ENCODE peak calls at places on chromosomes 5 and 9, in four cellular contexts. T is A549, D is trophoblast cell, U is PC-9. V is an unnamed sample. For H3K4me1, the result is how much of the 10 kb centered on the place peaks cover.

GRCh38 chr9:133576591-133577462 is 32.4 kb downstream of the FAM163B start:
- DNase-seq in T (no peak), D (no peak), U (no peak), V (no peak)

GRCh38 chr5:85453026-85453349 is 1068.3 kb upstream of the EDIL3 start:
- DNase-seq in D (no peak), T (no peak), U (no peak), V (no peak)

GRCh38 chr9:16899611-16900010 is 29.1 kb upstream of the BNC2 start:
- DNase-seq in T (no peak), D (no peak), U (no peak), V (no peak)

GRCh38 chr9:105091004-105091640 is 153.3 kb upstream of the SLC44A1 start:
- DNase-seq in T (no peak), U (no peak), D (no peak), V (no peak)

GRCh38 chr5:60829490-60830266 is 14.4 kb downstream of the ELOVL7 start:
- DNase-seq in T (no peak), D (no peak), U (no peak), V (no peak)

GRCh38 chr9:3875371-3876132 is 349.8 kb upstream of the RFX3 start:
- DNase-seq in U (peak), D (no peak), T (peak), V (peak)

GRCh38 chr5:150625831-150626746 is 14.4 kb upstream of the SYNPO start:
- DNase-seq in T (no peak), D (no peak), U (no peak), V (no peak)

GRCh38 chr9:98502976-98503325 is 205.8 kb downstream of the GABBR2 start:
- DNase-seq in D (peak), T (peak), U (peak), V (no peak)

GRCh38 chr5:38420691-38421395 is 135.6 kb downstream of the LIFR start:
- DNase-seq in T (peak), D (peak), U (peak), V (no peak)

GRCh38 chr5:83562817-83563557 is 91.4 kb downstream of the VCAN start:
- DNase-seq in D (no peak), U (no peak), T (no peak), V (no peak)

GRCh38 chr5:58794875-58795274 is 212.0 kb downstream of the RAB3C start:
- DNase-seq in D (peak), U (no peak), T (no peak), V (no peak)

GRCh38 chr5:133552925-133553525 is 59.3 kb downstream of the FSTL4 start:
- DNase-seq in T (peak), U (no peak), D (peak), V (no peak)

GRCh38 chr9:93892748-93893147 is 62.4 kb downstream of the BARX1 start:
- DNase-seq in T (no peak), D (no peak), U (no peak), V (no peak)

GRCh38 chr5:88674262-88675158 is 208.5 kb downstream of the MEF2C start:
- DNase-seq in D (no peak), U (no peak), T (no peak), V (no peak)

GRCh38 chr5:73796164-73797141 is 170.5 kb downstream of the ARHGEF28 start:
- DNase-seq in D (peak), T (peak), U (peak), V (no peak)

GRCh38 chr5:138503487-138504270 is 38.4 kb downstream of the EGR1 start:
- DNase-seq in T (peak), U (peak), D (peak), V (no peak)

GRCh38 chr5:145680169-145680568 is 155.0 kb downstream of the PRELID2 start:
- DNase-seq in T (no peak), U (no peak), D (no peak), V (no peak)

DNA sequence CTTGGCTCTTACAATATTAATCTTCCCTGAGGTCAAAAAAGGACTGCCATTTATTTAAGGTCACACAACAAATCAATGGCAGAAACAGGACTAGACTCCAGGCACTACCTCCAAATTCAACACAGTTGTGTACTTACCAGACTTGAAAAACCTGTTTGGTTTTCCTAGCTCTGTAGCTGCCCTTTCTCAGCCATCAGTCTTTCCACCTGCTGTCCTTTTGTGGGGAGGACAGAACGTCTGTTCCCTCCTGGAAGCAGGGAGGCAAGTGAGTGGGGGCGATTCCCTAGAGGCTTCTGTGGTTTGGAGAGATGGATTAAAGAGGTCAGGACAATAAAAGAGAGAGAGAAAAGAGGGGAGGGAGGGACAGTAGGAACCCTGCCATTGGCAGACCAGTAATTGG is 14.7 kb downstream of the ASTN2 start:
- DNase-seq in D (no peak), U (no peak), T (no peak), V (no peak)
- H3K4me1 ChIP-seq in D (under half), U (under half), T (under half), V (under half)

DNA sequence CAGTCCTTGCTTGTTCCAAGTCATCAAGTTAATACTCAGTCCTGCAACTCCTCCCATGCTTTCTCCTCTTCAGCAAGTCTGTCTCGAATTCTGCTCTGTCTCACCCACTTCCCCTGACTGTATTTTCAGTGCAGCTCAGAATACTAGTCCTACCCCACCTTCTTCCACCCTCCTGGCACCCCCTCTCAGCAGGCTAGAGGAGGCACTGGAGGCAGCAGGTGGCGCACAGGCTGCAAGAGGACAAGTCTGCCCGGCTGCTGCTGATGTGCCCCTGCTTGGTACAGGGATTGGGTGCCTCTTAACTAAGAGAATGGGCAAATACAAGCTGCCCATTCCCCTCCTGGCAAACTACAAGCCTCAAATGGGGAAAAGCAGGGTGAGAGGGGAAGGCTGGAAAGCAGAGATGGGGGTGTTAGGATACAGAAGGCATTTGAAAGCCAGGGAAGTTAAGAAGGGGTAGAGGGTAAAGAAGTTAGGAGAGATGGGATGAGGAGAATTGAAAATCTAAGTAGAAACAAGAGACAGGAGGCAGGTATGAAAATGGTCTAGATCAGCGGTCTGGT is 5.0 kb downstream of the TLN1 start:
- DNase-seq in T (peak), U (no peak), D (no peak), V (no peak)
- H3K4me3 ChIP-seq in T (no peak), U (no peak), D (no peak), V (no peak)

DNA sequence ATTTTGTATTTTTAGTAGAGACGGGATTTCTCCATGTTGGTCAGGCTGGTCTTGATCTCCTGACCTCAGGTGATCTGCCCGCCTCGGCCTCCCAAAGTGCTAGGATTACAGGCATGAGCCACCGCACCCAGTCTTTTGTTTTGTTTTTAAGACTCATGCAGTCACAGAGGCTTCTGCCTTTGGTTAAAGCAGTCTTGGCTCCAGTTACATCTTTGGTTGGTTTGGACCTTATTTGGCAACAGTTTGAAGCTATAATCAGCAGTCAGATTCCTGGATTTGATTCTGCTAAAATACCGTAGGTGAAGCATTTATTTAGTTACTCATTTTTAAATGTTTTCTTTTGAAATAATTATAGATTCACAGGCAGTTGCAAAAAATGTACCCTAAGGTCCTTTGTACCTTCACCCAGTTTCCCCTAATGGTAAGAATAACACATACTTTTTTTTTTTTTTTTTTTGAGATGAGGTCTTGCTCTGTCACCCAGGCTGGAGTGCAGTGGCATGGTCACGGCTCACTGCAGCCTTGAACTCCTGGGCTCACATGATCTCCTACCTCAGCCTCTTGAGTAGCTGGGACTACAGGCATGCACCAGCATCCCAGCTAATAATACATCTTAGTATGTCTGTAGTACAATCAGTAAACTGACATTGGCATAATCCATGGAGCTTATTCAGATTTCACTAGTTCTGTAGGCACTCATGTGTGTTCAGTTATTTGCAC is 15.7 kb downstream of the USP20 start:
- DNase-seq in T (no peak), D (no peak), U (no peak), V (no peak)
- H3K4me1 ChIP-seq in T (under half), D (under half), U (under half), V (under half)

GRCh38 chr5:113487411-113487778 is 858 bp downstream of the MCC start:
- DNase-seq in T (peak), D (no peak), U (no peak), V (no peak)
- H3K4me3 ChIP-seq in T (peak), D (peak), U (peak), V (peak)

GRCh38 chr5:67195406-67196275 is 958 bp downstream of the CD180 start:
- DNase-seq in U (no peak), D (no peak), T (no peak), V (no peak)
- H3K4me1 ChIP-seq in U (under half), D (under half), T (under half), V (under half)

GRCh38 chr5:179619776-179620175 is 3.7 kb downstream of the HNRNPH1 start:
- DNase-seq in U (no peak), T (no peak), D (no peak), V (no peak)
- H3K4me3 ChIP-seq in U (peak), T (peak), D (no peak), V (peak)